ENCODE peak calls at places on chromosomes 3 and 15, in seven cellular contexts. N is CD8-positive, alpha-beta T cell; R is GM20000; F is PC-3; M is cardiac fibroblast; E is heart left ventricle; L is nephron progenitor cell. P is an unnamed sample.

GRCh38 chr3:115553796-115554495 is 69.4 kb upstream of the GAP43 start:
- DNase-seq in R (no peak), F (no peak), M (no peak), L (no peak), E (no peak), N (no peak), P (no peak)

GRCh38 chr3:132071043-132071442 is 36.2 kb upstream of the CPNE4 start:
- DNase-seq in R (no peak), L (no peak), F (no peak), M (no peak), N (no peak), E (no peak), P (no peak)

GRCh38 chr3:45048244-45048643 is 22.1 kb downstream of the CLEC3B start:
- DNase-seq in F (no peak), L (no peak), M (peak), N (no peak), E (no peak), R (no peak), P (no peak)

GRCh38 chr3:77051927-77052542 is 12.1 kb downstream of the ROBO2 start:
- DNase-seq in F (no peak), M (no peak), L (no peak), R (no peak), E (no peak), N (no peak), P (no peak)

GRCh38 chr3:23594066-23594465 is 211.7 kb upstream of the UBE2E1 start:
- DNase-seq in M (no peak), R (no peak), E (no peak), F (no peak), N (no peak), L (no peak), P (no peak)

GRCh38 chr15:46502668-46503067 is 867.8 kb downstream of the SQOR start:
- DNase-seq in M (peak), E (no peak), F (peak), L (no peak), R (no peak), N (no peak), P (no peak)

GRCh38 chr3:34206996-34207395 is 408.6 kb downstream of the PDCD6IP start:
- DNase-seq in M (peak), F (no peak), E (no peak), R (no peak), N (no peak), L (no peak), P (no peak)

GRCh38 chr15:88511161-88511560 is 35.3 kb downstream of the DET1 start:
- DNase-seq in M (no peak), E (no peak), L (no peak), F (no peak), N (no peak), R (no peak), P (no peak)

GRCh38 chr15:70084461-70084860 is 13.3 kb downstream of the TLE3 start:
- DNase-seq in F (no peak), N (no peak), E (no peak), L (no peak), M (no peak), R (no peak), P (no peak)

GRCh38 chr15:65286069-65286703 is 497 bp downstream of the PARP16 start:
- DNase-seq in R (no peak), N (no peak), E (no peak), F (peak), L (peak), M (peak), P (peak)

GRCh38 chr3:106765342-106765741 is 611.9 kb upstream of the CCDC54 start:
- DNase-seq in L (no peak), M (peak), N (no peak), R (no peak), F (peak), E (no peak), P (no peak)

GRCh38 chr3:114260152-114260551 is 22.8 kb upstream of the ZNF80 start:
- DNase-seq in L (no peak), F (no peak), E (no peak), M (no peak), R (no peak), N (no peak), P (no peak)

DNA sequence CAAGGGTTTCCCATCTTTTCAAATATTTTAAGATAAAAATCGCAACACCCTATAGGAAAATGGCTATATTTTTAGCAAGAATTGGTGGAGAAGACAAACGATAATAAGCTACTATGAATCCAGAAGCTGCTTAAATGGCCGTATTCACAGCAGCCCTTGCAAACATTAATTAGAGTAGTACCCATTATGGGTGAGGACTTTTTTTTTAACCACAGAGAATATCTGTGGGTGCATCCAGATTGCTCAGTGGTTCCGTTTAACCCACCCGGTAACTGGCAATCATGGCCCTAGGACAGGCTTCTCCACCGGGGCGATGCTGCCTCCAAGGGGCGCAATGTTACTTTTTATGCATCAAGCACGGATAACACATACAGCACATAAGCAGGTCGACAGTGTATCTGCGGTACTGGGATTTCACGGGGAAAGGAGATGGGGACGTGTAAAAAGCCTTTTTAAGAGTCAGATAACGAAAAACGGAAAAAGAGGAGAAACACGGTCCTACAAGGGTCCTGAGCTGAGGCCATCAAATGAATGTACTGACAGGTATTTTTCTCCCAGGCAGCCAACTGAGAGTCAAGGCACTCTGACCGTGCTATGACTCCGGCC is 968 bp upstream of the TMEM266 start:
- DNase-seq in M (peak), N (no peak), R (peak), F (peak), E (no peak), L (peak), P (peak)
- TF ChIP-seq CTCF in M (peak), N (no peak), R (peak), F (peak), E (no peak), L (no peak), P (peak)

DNA sequence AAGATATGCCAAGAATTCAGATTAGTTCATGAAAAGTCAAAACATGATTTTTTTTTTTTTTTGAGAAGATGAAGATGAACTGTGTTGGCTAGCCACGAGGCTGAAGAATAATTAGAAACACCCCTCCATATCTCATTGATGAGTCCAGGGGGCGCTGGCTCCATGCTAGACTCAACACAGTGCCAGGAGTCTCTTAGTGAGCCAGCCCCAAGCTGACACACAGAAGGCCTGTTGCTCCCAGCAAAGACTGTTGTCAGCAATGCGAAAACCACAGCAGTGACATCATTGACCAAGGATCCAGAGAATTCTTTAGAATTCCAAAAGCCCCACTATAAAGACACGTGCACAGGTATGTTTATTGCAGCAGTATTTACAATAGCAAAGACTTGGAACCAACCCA is 185.2 kb downstream of the ANXA2 start:
- DNase-seq in M (peak), L (no peak), N (no peak), F (peak), E (no peak), R (no peak), P (no peak)
- TF ChIP-seq CTCF in M (no peak), L (no peak), N (no peak), F (peak), E (no peak), R (no peak), P (no peak)

GRCh38 chr3:32334675-32335074 is 57.0 kb upstream of the CMTM7 start:
- DNase-seq in E (no peak), R (peak), L (no peak), F (peak), M (peak), N (peak), P (peak)
- TF ChIP-seq CTCF in E (no peak), R (peak), L (peak), F (peak), M (no peak), N (no peak), P (peak)

DNA sequence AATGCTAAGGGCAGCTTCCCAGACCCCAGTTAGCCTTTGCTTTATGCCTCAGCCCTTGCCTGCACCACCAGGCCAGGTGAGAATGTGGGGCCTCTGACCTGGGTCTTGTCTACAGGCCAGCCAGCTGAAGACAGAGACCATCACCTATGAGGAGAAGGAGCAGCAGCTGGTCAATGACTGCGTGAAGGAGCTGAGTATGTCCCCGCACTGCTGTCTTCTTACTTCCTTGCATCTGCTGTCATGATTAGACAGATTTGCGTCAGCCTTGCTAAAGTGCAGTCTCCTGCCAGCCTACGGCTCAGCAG is 74.6 kb downstream of the CCK start:
- DNase-seq in R (no peak), E (no peak), M (no peak), N (no peak), F (no peak), L (no peak), P (no peak)
- TF ChIP-seq CTCF in R (no peak), E (no peak), M (no peak), N (peak), F (peak), L (no peak), P (no peak)

GRCh38 chr15:78302579-78302978 is 3.2 kb upstream of the SKIC8 start:
- DNase-seq in F (peak), M (peak), L (no peak), N (no peak), E (no peak), R (peak), P (peak)

GRCh38 chr15:78306176-78306774 is 6.9 kb upstream of the SKIC8 start:
- DNase-seq in F (peak), M (peak), L (no peak), E (no peak), R (no peak), N (no peak), P (no peak)

GRCh38 chr15:78303729-78304486 is 4.5 kb upstream of the SKIC8 start:
- DNase-seq in R (no peak), N (no peak), F (no peak), L (no peak), M (no peak), E (no peak), P (no peak)

GRCh38 chr15:78301813-78302212 is 2.4 kb upstream of the SKIC8 start:
- DNase-seq in E (no peak), N (no peak), F (peak), L (no peak), R (no peak), M (no peak), P (no peak)

DNA sequence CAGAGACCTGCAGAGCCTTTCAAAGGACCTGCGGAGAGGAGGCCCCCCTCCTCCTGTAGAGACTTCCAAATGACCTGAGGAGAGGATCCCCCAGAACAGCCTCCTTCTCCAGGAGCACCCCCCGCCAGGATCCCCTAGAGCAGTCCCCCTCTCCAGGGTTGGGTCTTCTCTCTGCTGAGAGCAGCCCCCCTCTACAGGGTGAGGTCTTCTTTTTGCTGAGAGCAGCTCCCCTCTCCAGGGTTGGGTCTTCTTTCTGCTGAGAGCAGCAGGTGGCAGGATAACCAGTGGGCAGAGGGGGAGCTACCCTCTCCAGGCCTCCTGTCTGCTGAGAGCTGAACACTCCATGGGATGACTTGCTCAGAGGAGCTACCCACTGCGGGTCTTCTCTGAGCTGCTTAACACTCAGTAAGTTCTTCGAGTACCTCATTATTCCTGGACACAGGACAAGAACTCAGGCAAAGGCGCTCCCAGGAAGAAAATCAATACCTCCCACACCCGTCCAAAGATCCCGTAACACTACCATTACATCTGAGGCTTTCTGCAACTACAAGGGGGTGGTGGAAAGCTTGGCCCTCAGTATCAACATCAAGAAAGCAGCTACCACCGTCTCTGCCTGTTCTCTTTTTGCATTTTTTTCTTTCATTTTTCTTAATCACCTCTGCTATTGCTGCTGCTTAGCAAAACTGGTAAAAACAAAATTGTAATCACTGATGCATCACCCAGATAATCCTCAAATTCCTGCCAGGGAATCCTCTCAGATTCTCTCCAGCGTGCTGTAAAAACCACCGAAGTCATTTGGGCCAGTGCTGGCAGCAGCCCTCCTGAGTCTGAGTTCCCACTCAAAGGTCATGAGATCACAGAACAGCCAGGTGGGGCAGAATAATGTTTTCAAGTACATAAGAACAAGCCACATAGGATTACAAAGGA is 5.3 kb upstream of the SKIC8 start:
- DNase-seq in R (no peak), M (no peak), E (no peak), N (no peak), L (no peak), F (no peak), P (no peak)
- TF ChIP-seq CTCF in R (no peak), M (no peak), E (no peak), N (no peak), L (no peak), F (no peak), P (no peak)

DNA sequence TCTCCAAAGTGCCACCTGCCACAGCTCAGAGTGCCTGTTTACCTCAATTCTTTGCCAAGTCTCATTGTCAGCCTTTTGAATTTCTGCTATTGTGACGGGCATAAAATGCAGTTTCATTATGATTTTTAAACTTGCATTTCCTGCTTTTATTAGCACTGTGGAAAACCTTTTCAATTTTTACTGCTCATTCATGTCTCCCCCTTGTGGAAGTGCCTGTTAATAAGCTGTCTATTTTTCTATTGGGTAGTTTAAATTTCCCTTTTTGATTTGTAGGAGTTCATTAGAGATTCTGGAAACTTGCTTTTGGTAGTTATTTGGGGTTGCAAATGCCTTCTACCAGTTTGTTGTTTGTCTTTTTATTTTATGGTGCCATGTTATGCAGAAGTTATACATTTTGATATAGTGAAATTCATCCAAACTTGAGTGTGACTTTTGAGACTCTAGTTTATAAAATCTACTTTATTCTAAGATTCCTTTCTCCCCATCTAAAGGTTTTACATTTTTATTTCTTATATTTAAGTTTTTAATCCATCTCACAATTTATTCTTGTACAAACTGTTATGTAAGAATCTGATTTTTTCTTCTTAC is 53.9 kb upstream of the FRMD4B start:
- DNase-seq in M (peak), L (no peak), R (no peak), E (no peak), N (no peak), F (peak), P (peak)
- TF ChIP-seq CTCF in M (peak), L (peak), R (no peak), E (peak), N (peak), F (peak), P (peak)

GRCh38 chr3:80688814-80689213 is 921.0 kb upstream of the ROBO1 start:
- DNase-seq in E (no peak), F (peak), N (no peak), M (peak), R (no peak), L (no peak), P (no peak)
- TF ChIP-seq CTCF in E (no peak), F (peak), N (no peak), M (peak), R (peak), L (peak), P (no peak)

GRCh38 chr3:66196633-66197032 is 24.2 kb upstream of the SLC25A26 start:
- DNase-seq in L (no peak), R (no peak), N (no peak), E (no peak), M (peak), F (peak), P (no peak)
- TF ChIP-seq CTCF in L (no peak), R (no peak), N (no peak), E (no peak), M (peak), F (peak), P (no peak)

DNA sequence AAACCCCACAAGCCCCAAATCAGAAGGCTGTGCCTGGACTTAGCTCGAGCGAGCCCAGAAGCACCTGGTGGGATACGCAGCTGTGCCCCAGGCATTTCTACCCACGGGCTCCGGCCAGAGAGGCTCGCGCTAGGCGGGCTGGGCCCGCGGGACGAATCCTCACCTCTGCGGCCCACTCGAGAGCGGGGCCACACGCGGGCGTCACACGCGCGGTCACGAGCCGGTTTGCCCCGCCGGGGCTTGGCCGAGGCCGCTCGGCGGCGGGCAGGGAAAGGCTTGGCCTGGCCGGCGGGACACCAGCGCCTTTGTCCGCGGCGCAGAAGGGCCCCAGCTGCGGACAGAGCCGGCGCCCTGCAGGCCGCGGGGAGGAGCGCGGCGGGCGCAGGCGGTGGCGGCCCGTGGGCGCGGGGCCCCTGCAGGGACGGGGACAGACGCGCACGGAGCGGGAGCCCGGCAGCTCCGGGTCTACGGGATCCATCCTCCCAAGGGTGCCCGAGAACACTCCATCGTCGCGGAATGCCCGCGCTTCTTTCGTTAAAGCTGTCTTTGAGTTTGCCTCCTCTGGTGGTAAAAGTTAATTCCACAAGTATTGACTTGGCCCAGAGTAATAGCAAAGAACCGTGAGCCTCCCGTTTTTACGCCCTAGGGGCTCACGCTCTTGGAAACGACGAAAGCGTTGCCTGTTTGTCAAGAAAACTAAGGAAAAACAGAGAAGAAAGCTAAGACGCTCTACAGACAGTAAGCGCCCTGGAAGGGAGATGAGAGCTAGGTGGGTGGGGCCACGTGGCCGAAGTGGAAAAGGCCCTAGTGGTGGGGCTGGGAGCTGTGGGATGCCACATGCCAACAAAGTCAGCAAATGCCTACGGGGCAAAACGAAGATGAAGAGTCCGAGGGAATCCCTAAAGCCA is 26.4 kb downstream of the TYRO3 start:
- DNase-seq in E (peak), N (peak), R (no peak), M (peak), L (peak), F (peak), P (peak)
- TF ChIP-seq CTCF in E (peak), N (peak), R (no peak), M (peak), L (peak), F (peak), P (no peak)

DNA sequence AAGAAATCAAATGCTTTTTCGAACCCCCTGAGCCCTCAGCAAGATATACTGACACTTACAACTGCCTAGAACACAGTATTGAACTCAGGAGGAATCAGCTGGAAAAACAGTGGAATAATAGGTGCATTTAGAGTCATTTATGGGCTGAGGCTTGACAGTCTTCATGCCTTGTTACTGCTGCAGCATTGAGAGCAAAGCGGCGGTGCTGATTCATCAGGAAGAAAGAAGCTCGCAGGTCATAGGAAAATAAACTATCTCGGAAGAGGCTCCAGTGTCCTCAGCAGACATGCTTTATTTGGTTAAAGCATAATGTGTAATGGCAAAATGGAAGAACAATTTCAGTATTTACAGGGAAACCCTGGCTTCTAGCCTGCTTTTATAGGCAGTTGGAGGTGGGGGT is 30.1 kb upstream of the NEO1 start:
- DNase-seq in R (no peak), E (no peak), F (no peak), L (no peak), N (no peak), M (no peak), P (no peak)
- TF ChIP-seq CTCF in R (no peak), E (no peak), F (no peak), L (no peak), N (no peak), M (no peak), P (no peak)

P was measured in GM13976.